ENCODE peak calls at places on chromosome 15, in five cellular contexts. C is H1, N is K562, R is HepG2, P is GM12878. K is an unnamed sample.

GRCh38 chr15:93331545-93332117 is 242.6 kb upstream of the RGMA start:
- DNase-seq in C (peak; percentile 69), N (no peak), R (no peak), P (no peak), K (no peak)

GRCh38 chr15:65194826-65195541 is 9.8 kb upstream of the CLPX start:
- DNase-seq in C (no peak), N (no peak), R (no peak), P (no peak), K (no peak)

GRCh38 chr15:80242132-80242769 is 9.8 kb downstream of the CTXND1 start:
- DNase-seq in C (peak; percentile 77), N (peak; percentile 60), R (peak; percentile 50), P (no peak), K (peak; percentile 45)

GRCh38 chr15:33722005-33722672 is 246.2 kb upstream of the CHRM5 start:
- DNase-seq in C (no peak), N (no peak), R (no peak), P (peak; percentile 24), K (no peak)

GRCh38 chr15:100766225-100767001 is 113.2 kb upstream of the ALDH1A3 start:
- DNase-seq in C (no peak), N (no peak), R (no peak), P (no peak), K (no peak)

GRCh38 chr15:27201425-27201824 is 230.4 kb downstream of the GABRG3 start:
- DNase-seq in C (no peak), N (no peak), R (no peak), P (no peak), K (no peak)

GRCh38 chr15:67032608-67033007 is 32.8 kb upstream of the SMAD3 start:
- DNase-seq in C (no peak), N (no peak), R (no peak), P (no peak), K (no peak)

GRCh38 chr15:55457401-55458022 is 49.2 kb downstream of the PIERCE2 start:
- DNase-seq in C (no peak), N (no peak), R (no peak), P (no peak), K (no peak)

GRCh38 chr15:55530861-55531313 is 22.9 kb upstream of the DNAAF4 start:
- DNase-seq in C (no peak), N (no peak), R (peak; percentile 4), P (no peak), K (no peak)

GRCh38 chr15:63870403-63871209 is 36.9 kb upstream of the HERC1 start:
- DNase-seq in C (no peak), N (peak; percentile 45), R (peak; percentile 61), P (no peak), K (peak; percentile 44)

GRCh38 chr15:66842710-66843441 is 140.8 kb downstream of the SMAD6 start:
- DNase-seq in C (no peak), N (peak; percentile 57), R (peak; percentile 37), P (no peak), K (peak; percentile 67)

GRCh38 chr15:33535135-33535534 is 224.4 kb downstream of the RYR3 start:
- DNase-seq in C (no peak), N (no peak), R (no peak), P (no peak), K (no peak)

GRCh38 chr15:43253431-43254403 is 13.0 kb downstream of the TGM5 start:
- DNase-seq in C (no peak), N (no peak), R (no peak), P (peak; percentile 89), K (no peak)

GRCh38 chr15:82122754-82123400 is 77.1 kb upstream of the MEX3B start:
- DNase-seq in C (peak; percentile 19), N (no peak), R (no peak), P (no peak), K (peak; percentile 63)

GRCh38 chr15:45402955-45403892 is 24.9 kb upstream of the GATM start:
- DNase-seq in C (peak; percentile 56), N (peak; percentile 49), R (no peak), P (no peak), K (peak; percentile 15)

GRCh38 chr15:29612701-29613100 is 209.6 kb downstream of the TJP1 start:
- DNase-seq in C (no peak), N (no peak), R (no peak), P (no peak), K (no peak)

GRCh38 chr15:51735211-51735610 is 2.2 kb downstream of the LYSMD2 start:
- DNase-seq in C (no peak), N (no peak), R (no peak), P (no peak), K (no peak)

GRCh38 chr15:62997441-62997840 is 45.1 kb upstream of the TPM1 start:
- DNase-seq in C (no peak), N (no peak), R (no peak), P (no peak), K (no peak)

GRCh38 chr15:77311618-77312398 is 108.1 kb downstream of the PEAK1 start:
- DNase-seq in C (no peak), N (no peak), R (peak; percentile 38), P (no peak), K (no peak)

GRCh38 chr15:77384589-77385359 is 35.1 kb downstream of the PEAK1 start:
- DNase-seq in C (no peak), N (no peak), R (no peak), P (no peak), K (no peak)

GRCh38 chr15:91566116-91566515 is 287.4 kb upstream of the SLCO3A1 start:
- DNase-seq in C (no peak), N (no peak), R (no peak), P (no peak), K (no peak)

GRCh38 chr15:62758126-62758951 is 284.2 kb upstream of the TPM1 start:
- DNase-seq in C (no peak), N (no peak), R (peak; percentile 56), P (no peak), K (peak; percentile 31)

GRCh38 chr15:77499087-77499765 is 78.5 kb downstream of the HMG20A start:
- DNase-seq in C (no peak), N (no peak), R (no peak), P (no peak), K (no peak)

GRCh38 chr15:67093146-67093874 is 27.9 kb downstream of the SMAD3 start:
- DNase-seq in C (no peak), N (no peak), R (no peak), P (peak; percentile 46), K (no peak)

GRCh38 chr15:56838085-56838484 is 80.4 kb upstream of the TCF12 start:
- DNase-seq in C (no peak), N (no peak), R (no peak), P (no peak), K (no peak)

GRCh38 chr15:46343527-46343926 is 708.7 kb downstream of the SQOR start:
- DNase-seq in C (no peak), N (no peak), R (no peak), P (no peak), K (no peak)

GRCh38 chr15:27408428-27408827 is 437.4 kb downstream of the GABRG3 start:
- DNase-seq in C (no peak), N (no peak), R (no peak), P (no peak), K (no peak)

GRCh38 chr15:58738051-58738707 is 11.3 kb downstream of the ADAM10 start:
- DNase-seq in C (no peak), N (no peak), R (no peak), P (no peak), K (no peak)

GRCh38 chr15:90638241-90638691 is 78.9 kb upstream of the BLM start:
- DNase-seq in C (no peak), N (no peak), R (no peak), P (no peak), K (no peak)

GRCh38 chr15:61155741-61156700 is 73.1 kb downstream of the RORA start:
- DNase-seq in C (no peak), N (peak; percentile 6), R (no peak), P (no peak), K (no peak)

DNA sequence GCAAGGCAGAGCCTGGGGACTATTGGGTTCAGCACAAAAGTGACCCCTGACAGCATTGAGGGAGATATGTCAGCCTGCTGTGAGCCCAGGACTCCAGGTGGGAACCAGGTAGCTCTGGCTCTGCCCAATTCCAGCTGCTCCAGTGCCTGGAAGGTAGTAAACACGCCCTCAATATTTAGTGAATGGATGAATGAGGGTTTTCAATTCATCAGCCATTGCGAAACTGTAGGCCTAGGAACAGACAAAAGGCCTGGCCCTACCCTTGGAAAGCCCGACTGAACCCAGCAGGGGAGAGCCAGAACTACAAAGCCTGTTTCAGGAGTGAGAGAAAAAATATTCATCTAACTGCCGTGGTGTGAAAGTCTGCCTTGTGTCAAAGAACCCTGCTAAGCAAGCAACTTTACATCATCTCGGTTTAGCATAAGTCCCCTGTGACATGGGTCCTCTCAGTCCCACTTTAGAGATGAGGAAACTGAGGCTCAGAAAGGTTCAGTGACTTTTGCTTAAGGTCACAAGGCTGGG is 8.1 kb upstream of the CSK start:
- DNase-seq in C (no peak), N (no peak), R (peak; percentile 52), P (no peak), K (no peak)
- TF ChIP-seq EP300 in C (no peak), N (no peak), R (no peak), P (no peak), K (no peak)

DNA sequence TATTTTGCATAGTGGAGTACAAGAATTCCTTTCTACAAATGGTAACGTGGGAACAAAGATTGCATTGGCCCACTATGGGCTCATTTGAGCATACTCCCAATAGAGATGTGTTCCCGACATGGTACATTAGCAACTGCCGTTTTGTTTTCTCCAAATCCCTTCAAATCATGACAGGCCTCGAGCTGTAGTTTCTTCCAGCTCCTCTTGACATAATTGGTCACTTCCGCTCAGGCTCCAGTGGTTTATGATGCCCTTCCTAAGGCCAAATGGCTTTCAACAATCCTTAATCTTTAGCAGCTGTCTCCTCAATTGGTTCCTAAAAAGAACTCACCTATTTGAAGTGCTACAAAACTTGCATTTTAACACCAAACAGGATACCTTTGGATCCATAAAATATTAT is 266.2 kb downstream of the ADAMTSL3 start:
- DNase-seq in C (no peak), N (no peak), R (no peak), P (no peak), K (no peak)
- TF ChIP-seq CEBPB in C (no peak), N (no peak), R (no peak), P (no peak), K (no peak)

GRCh38 chr15:88695046-88695445 is 56.2 kb downstream of the ISG20 start:
- DNase-seq in C (no peak), N (no peak), R (no peak), P (no peak), K (no peak)
- TF ChIP-seq EP300 in C (no peak), N (no peak), R (no peak), P (no peak), K (no peak)

DNA sequence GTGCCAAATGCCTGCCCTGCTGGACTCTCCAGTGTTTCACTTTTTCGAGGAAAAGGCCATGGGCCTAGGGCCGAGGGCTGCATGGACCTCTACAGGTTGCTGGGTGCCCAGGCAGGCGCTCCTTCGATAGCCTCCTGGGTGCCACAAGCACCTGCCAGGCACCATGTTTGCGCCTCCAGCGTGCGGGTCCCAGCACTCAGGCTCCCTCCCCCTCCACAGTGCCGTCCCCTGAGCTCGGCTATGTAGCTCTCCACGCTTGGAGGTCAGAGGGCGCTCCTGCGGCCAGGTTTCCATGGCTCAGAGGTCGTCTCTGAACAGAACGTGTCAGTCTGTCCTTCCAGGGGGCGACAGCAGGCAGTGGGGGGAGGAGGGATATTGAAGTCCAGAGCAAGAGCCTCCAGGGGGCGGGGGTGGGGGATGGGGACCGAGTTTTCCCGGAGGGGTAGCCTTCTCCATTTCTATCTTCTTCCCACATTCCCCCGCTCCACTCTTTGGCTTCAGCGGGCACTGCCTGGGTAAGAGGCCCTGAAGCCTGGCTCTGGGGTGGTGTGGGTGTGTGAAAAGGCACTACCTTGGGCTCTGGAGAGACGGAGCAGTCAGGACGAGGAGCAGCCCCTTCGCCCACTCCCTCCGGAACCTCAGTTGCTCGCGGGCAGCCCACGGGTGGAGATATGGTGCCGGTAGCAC is 3.6 kb downstream of the ONECUT1 start:
- DNase-seq in C (peak; percentile 71), N (no peak), R (peak; percentile 43), P (no peak), K (no peak)
- TF ChIP-seq CEBPB in C (no peak), N (no peak), R (no peak), P (no peak), K (no peak)

K was measured in A549.